ENCODE peak calls at places on chromosomes 7 and 10, in five cellular contexts. One of them, this sample, is unnamed.

GRCh38 chr10:44587488-44588140 is 202.7 kb upstream of the CXCL12 start:
- DNase-seq in foreskin keratinocyte: no peak
- DNase-seq in IMR-90: no peak
- DNase-seq in colonic mucosa: no peak
- DNase-seq in RWPE1: no peak
- DNase-seq in this sample: no peak

GRCh38 chr10:70331486-70332268 is 47.9 kb upstream of the NPFFR1 start:
- DNase-seq in RWPE1: peak; percentile 99
- DNase-seq in IMR-90: peak; percentile 93
- DNase-seq in colonic mucosa: peak; percentile 64
- DNase-seq in foreskin keratinocyte: peak; percentile 90
- DNase-seq in this sample: no peak

GRCh38 chr7:115799430-115799829 is 231.1 kb downstream of the TFEC start:
- DNase-seq in colonic mucosa: no peak
- DNase-seq in RWPE1: no peak
- DNase-seq in foreskin keratinocyte: no peak
- DNase-seq in IMR-90: no peak
- DNase-seq in this sample: no peak

GRCh38 chr7:79709574-79710409 is 256.3 kb upstream of the MAGI2 start:
- DNase-seq in IMR-90: peak; percentile 56
- DNase-seq in RWPE1: peak; percentile 1
- DNase-seq in foreskin keratinocyte: peak; percentile 22
- DNase-seq in colonic mucosa: peak; percentile 66
- DNase-seq in this sample: no peak

GRCh38 chr10:63700209-63700934 is 179.2 kb downstream of the REEP3 start:
- DNase-seq in colonic mucosa: no peak
- DNase-seq in foreskin keratinocyte: peak; percentile 95
- DNase-seq in IMR-90: peak; percentile 99
- DNase-seq in RWPE1: peak; percentile 90
- DNase-seq in this sample: no peak

GRCh38 chr10:59337254-59337653 is 25.1 kb downstream of the FAM13C start:
- DNase-seq in foreskin keratinocyte: peak; percentile 62
- DNase-seq in IMR-90: peak; percentile 64
- DNase-seq in RWPE1: peak; percentile 60
- DNase-seq in colonic mucosa: peak; percentile 28
- DNase-seq in this sample: no peak

GRCh38 chr7:95865716-95866371 is 93.5 kb downstream of the DYNC1I1 start:
- DNase-seq in IMR-90: peak; percentile 8
- DNase-seq in colonic mucosa: no peak
- DNase-seq in foreskin keratinocyte: no peak
- DNase-seq in RWPE1: no peak
- DNase-seq in this sample: no peak

GRCh38 chr7:137130751-137131158 is 212.8 kb downstream of the PTN start:
- DNase-seq in IMR-90: peak; percentile 82
- DNase-seq in foreskin keratinocyte: peak; percentile 57
- DNase-seq in RWPE1: peak; percentile 32
- DNase-seq in colonic mucosa: no peak
- DNase-seq in this sample: no peak

GRCh38 chr7:29091722-29092121 is 54.6 kb downstream of the CPVL start:
- DNase-seq in foreskin keratinocyte: no peak
- DNase-seq in IMR-90: no peak
- DNase-seq in RWPE1: no peak
- DNase-seq in colonic mucosa: no peak
- DNase-seq in this sample: no peak

GRCh38 chr10:124156524-124157225 is 63.3 kb upstream of the CHST15 start:
- DNase-seq in RWPE1: no peak
- DNase-seq in IMR-90: no peak
- DNase-seq in foreskin keratinocyte: no peak
- DNase-seq in colonic mucosa: no peak
- DNase-seq in this sample: no peak

GRCh38 chr7:57362868-57363267 is 87.1 kb upstream of the ZNF716 start:
- DNase-seq in foreskin keratinocyte: no peak
- DNase-seq in RWPE1: no peak
- DNase-seq in colonic mucosa: no peak
- DNase-seq in IMR-90: no peak
- DNase-seq in this sample: no peak

GRCh38 chr10:129758180-129758579 is 205.9 kb downstream of the EBF3 start:
- DNase-seq in IMR-90: no peak
- DNase-seq in RWPE1: no peak
- DNase-seq in colonic mucosa: no peak
- DNase-seq in foreskin keratinocyte: no peak
- DNase-seq in this sample: no peak

GRCh38 chr7:5429857-5430611 is 6.4 kb upstream of the TNRC18 start:
- DNase-seq in RWPE1: peak; percentile 66
- DNase-seq in colonic mucosa: peak; percentile 66
- DNase-seq in foreskin keratinocyte: peak; percentile 73
- DNase-seq in IMR-90: peak; percentile 30
- DNase-seq in this sample: no peak

GRCh38 chr7:42351313-42351935 is 114.4 kb upstream of the GLI3 start:
- DNase-seq in IMR-90: no peak
- DNase-seq in foreskin keratinocyte: no peak
- DNase-seq in colonic mucosa: no peak
- DNase-seq in RWPE1: no peak
- DNase-seq in this sample: no peak

DNA sequence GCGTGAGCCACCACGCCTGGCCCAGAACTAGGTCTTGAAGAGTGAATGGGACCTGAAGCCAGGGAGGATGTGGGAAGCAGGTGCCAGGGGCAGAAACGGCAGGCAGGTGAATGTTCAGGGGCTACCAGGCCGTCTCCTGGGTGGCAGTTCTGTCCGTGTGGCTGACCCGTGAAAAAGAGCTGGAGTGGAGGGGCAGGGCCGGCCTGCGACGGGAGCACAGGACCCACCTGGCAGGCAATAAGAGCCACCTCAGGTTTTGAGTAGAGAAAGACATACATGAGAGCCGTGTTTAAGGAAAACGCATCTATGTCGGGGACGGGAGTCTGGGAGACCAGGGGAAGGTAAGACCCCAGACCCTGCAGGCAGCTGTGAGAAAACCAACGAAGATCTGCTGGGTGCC is 70.7 kb upstream of the ATP6V0A4 start:
- DNase-seq in foreskin keratinocyte: no peak
- DNase-seq in IMR-90: no peak
- DNase-seq in RWPE1: no peak
- DNase-seq in colonic mucosa: no peak
- DNase-seq in this sample: no peak
- TF ChIP-seq CTCF in foreskin keratinocyte: no peak
- TF ChIP-seq CTCF in IMR-90: no peak
- TF ChIP-seq CTCF in RWPE1: no peak
- TF ChIP-seq CTCF in colonic mucosa: no peak
- TF ChIP-seq CTCF in this sample: no peak

GRCh38 chr10:113475381-113475807 is 77.5 kb upstream of the HABP2 start:
- DNase-seq in IMR-90: no peak
- DNase-seq in foreskin keratinocyte: no peak
- DNase-seq in RWPE1: peak; percentile 57
- DNase-seq in colonic mucosa: no peak
- DNase-seq in this sample: no peak
- TF ChIP-seq CTCF in IMR-90: no peak
- TF ChIP-seq CTCF in foreskin keratinocyte: no peak
- TF ChIP-seq CTCF in RWPE1: no peak
- TF ChIP-seq CTCF in colonic mucosa: no peak
- TF ChIP-seq CTCF in this sample: no peak

GRCh38 chr7:48237354-48237753 is 66.1 kb downstream of the ABCA13 start:
- DNase-seq in IMR-90: no peak
- DNase-seq in RWPE1: no peak
- DNase-seq in colonic mucosa: no peak
- DNase-seq in foreskin keratinocyte: no peak
- DNase-seq in this sample: no peak
- TF ChIP-seq CTCF in IMR-90: no peak
- TF ChIP-seq CTCF in RWPE1: no peak
- TF ChIP-seq CTCF in colonic mucosa: no peak
- TF ChIP-seq CTCF in foreskin keratinocyte: no peak
- TF ChIP-seq CTCF in this sample: no peak

GRCh38 chr7:23237000-23237399 is 9.6 kb upstream of the GPNMB start:
- DNase-seq in foreskin keratinocyte: no peak
- DNase-seq in colonic mucosa: no peak
- DNase-seq in IMR-90: no peak
- DNase-seq in RWPE1: no peak
- DNase-seq in this sample: no peak
- TF ChIP-seq CTCF in foreskin keratinocyte: no peak
- TF ChIP-seq CTCF in colonic mucosa: no peak
- TF ChIP-seq CTCF in IMR-90: no peak
- TF ChIP-seq CTCF in RWPE1: no peak
- TF ChIP-seq CTCF in this sample: no peak

GRCh38 chr10:13589316-13589715 is 2.6 kb downstream of the PRPF18 start:
- DNase-seq in RWPE1: no peak
- DNase-seq in colonic mucosa: no peak
- DNase-seq in IMR-90: no peak
- DNase-seq in foreskin keratinocyte: no peak
- DNase-seq in this sample: no peak
- TF ChIP-seq CTCF in RWPE1: no peak
- TF ChIP-seq CTCF in colonic mucosa: no peak
- TF ChIP-seq CTCF in IMR-90: no peak
- TF ChIP-seq CTCF in foreskin keratinocyte: peak; percentile 41
- TF ChIP-seq CTCF in this sample: no peak

GRCh38 chr10:128116851-128117615 is 9.2 kb downstream of the MKI67 start:
- DNase-seq in RWPE1: no peak
- DNase-seq in IMR-90: no peak
- DNase-seq in colonic mucosa: no peak
- DNase-seq in foreskin keratinocyte: no peak
- DNase-seq in this sample: peak; percentile 31
- TF ChIP-seq CTCF in RWPE1: no peak
- TF ChIP-seq CTCF in IMR-90: no peak
- TF ChIP-seq CTCF in colonic mucosa: no peak
- TF ChIP-seq CTCF in foreskin keratinocyte: peak; percentile 46
- TF ChIP-seq CTCF in this sample: peak; percentile 57

This sample was measured in endothelial cell.